ENCODE peak calls at places on chromosomes 12 and 14, in six cellular contexts. F is nephron progenitor cell; I is activated CD4-positive, alpha-beta T cell treated with anti-CD3 and anti-CD28 coated beads for 1 hour; O is ureter; Z is neural crest cell; C is NCI-H1048. U is an unnamed sample.

GRCh38 chr14:89466939-89467338 is 49.9 kb upstream of the FOXN3 start:
- DNase-seq in O (no peak), I (no peak), F (no peak), Z (no peak), C (no peak), U (no peak)

GRCh38 chr12:114873656-114874055 is 189.7 kb upstream of the TBX3 start:
- DNase-seq in O (no peak), Z (no peak), I (no peak), F (no peak), C (no peak), U (no peak)

GRCh38 chr12:20646239-20646827 is 48.8 kb upstream of the SLCO1C1 start:
- DNase-seq in O (no peak), Z (no peak), F (no peak), I (no peak), C (no peak), U (no peak)

GRCh38 chr12:121530600-121531355 is 50.0 kb downstream of the KDM2B start:
- DNase-seq in C (no peak), O (peak), F (no peak), I (peak), Z (no peak), U (peak)

GRCh38 chr14:53850714-53851296 is 105.8 kb downstream of the BMP4 start:
- DNase-seq in I (no peak), C (no peak), Z (no peak), O (no peak), F (no peak), U (no peak)

GRCh38 chr12:32229971-32230606 is 123.4 kb downstream of the BICD1 start:
- DNase-seq in Z (no peak), C (no peak), O (no peak), I (no peak), F (no peak), U (no peak)

GRCh38 chr12:102501773-102502172 is 21.4 kb upstream of the IGF1 start:
- DNase-seq in I (no peak), O (no peak), F (no peak), C (no peak), Z (no peak), U (no peak)

GRCh38 chr12:3315201-3315661 is 175.8 kb upstream of the PRMT8 start:
- DNase-seq in C (no peak), Z (no peak), F (no peak), O (peak), I (no peak), U (no peak)

GRCh38 chr14:35220027-35220676 is 72.0 kb upstream of the PSMA6 start:
- DNase-seq in Z (no peak), F (no peak), I (no peak), O (no peak), C (no peak), U (no peak)

GRCh38 chr14:60288279-60288678 is 39.3 kb downstream of the PPM1A start:
- DNase-seq in C (no peak), F (no peak), I (no peak), O (no peak), Z (no peak), U (no peak)

GRCh38 chr12:105331805-105332251 is 1.3 kb downstream of the C12orf75 start:
- DNase-seq in Z (no peak), F (no peak), O (no peak), I (no peak), C (no peak), U (no peak)